ENCODE peak calls at places on chromosomes 3 and 15, in nine cellular contexts. G is stimulated activated CD4-positive, alpha-beta T cell treated with anti-CD3 and anti-CD28 coated beads, Interleukin-12 subunit alpha, Interleukin-12 subunit beta, amount 100 ng/mL, for 4 hours; J is NCI-H1092 treated with DMSO at 0.1 percent for 48 hours; V is stimulated activated CD8-positive, alpha-beta memory T cell treated with anti-CD3 and anti-CD28 coated beads, Interleukin-7, amount 100 ng/mL, for 4 hours; X is GM04504; Q is BJ; S is heart left ventricle; W is suprapubic skin; B is 8988T. A is an unnamed sample.

GRCh38 chr3:184185461-184186183 is 377 bp upstream of the ABCF3 start:
- DNase-seq in G (peak; percentile 99), J (peak; percentile 99), V (peak; percentile 98), X (peak; percentile 98), Q (peak; percentile 95), S (peak; percentile 100), W (peak; percentile 99), B (peak; percentile 98), A (peak; percentile 98)

GRCh38 chr3:46349484-46350261 is 4.2 kb upstream of the CCR2 start:
- DNase-seq in G (no peak), J (no peak), V (no peak), X (no peak), Q (no peak), S (no peak), W (no peak), B (no peak), A (no peak)

GRCh38 chr15:77036537-77037474 is 34.1 kb downstream of the TSPAN3 start:
- DNase-seq in G (no peak), J (no peak), V (no peak), X (no peak), Q (no peak), S (peak; percentile 51), W (peak; percentile 58), B (peak; percentile 8), A (no peak)

GRCh38 chr15:41512512-41513281 is 930 bp downstream of the LTK start:
- DNase-seq in G (no peak), J (no peak), V (no peak), X (no peak), Q (no peak), S (no peak), W (no peak), B (no peak), A (no peak)

GRCh38 chr3:160611141-160611540 is 45.8 kb upstream of the KPNA4 start:
- DNase-seq in G (no peak), J (no peak), V (no peak), X (no peak), Q (no peak), S (no peak), W (no peak), B (no peak), A (no peak)

GRCh38 chr3:9834520-9835380 is 9.1 kb downstream of the RPUSD3 start:
- DNase-seq in G (no peak), J (no peak), V (no peak), X (no peak), Q (no peak), S (no peak), W (no peak), B (no peak), A (no peak)

GRCh38 chr3:126081618-126082333 is 2.1 kb downstream of the SLC41A3 start:
- DNase-seq in G (no peak), J (peak; percentile 17), V (no peak), X (no peak), Q (no peak), S (no peak), W (no peak), B (peak; percentile 64), A (peak; percentile 37)

GRCh38 chr3:45861043-45861846 is 19.3 kb upstream of the LZTFL1 start:
- DNase-seq in G (no peak), J (no peak), V (no peak), X (no peak), Q (no peak), S (no peak), W (no peak), B (no peak), A (no peak)

GRCh38 chr3:115741650-115742049 is 118.3 kb downstream of the GAP43 start:
- DNase-seq in G (no peak), J (no peak), V (no peak), X (no peak), Q (no peak), S (no peak), W (no peak), B (no peak), A (no peak)

GRCh38 chr3:23888617-23889228 is 28.1 kb downstream of the NKIRAS1 start:
- DNase-seq in G (no peak), J (no peak), V (no peak), X (no peak), Q (no peak), S (no peak), W (no peak), B (no peak), A (peak; percentile 25)

GRCh38 chr15:84638103-84638502 is 16.0 kb downstream of the WDR73 start:
- DNase-seq in G (no peak), J (no peak), V (no peak), X (no peak), Q (no peak), S (no peak), W (no peak), B (no peak), A (no peak)